ENCODE peak calls at places on chromosome 20, in eight cellular contexts. Y is fibroblast of lung; A is mammary epithelial cell; U is CD8-positive, alpha-beta T cell; H is MM.1S; X is BE2C; B is cardiac muscle cell; Z is breast epithelium. E is an unnamed sample.

GRCh38 chr20:63087872-63088680 is 81.3 kb upstream of the BHLHE23 start:
- DNase-seq in Y (no peak), A (no peak), U (no peak), H (no peak), X (peak), B (no peak), Z (no peak), E (peak)

GRCh38 chr20:39066464-39066863 is 104.3 kb downstream of the DHX35 start:
- DNase-seq in Y (no peak), A (no peak), U (no peak), H (no peak), X (peak), B (no peak), Z (no peak), E (no peak)

GRCh38 chr20:54070187-54070987 is at the start of gene BCAS1:
- DNase-seq in Y (no peak), A (no peak), U (no peak), H (no peak), X (no peak), B (no peak), Z (peak), E (no peak)

GRCh38 chr20:58649288-58650180 is 1.5 kb upstream of the STX16 start:
- DNase-seq in Y (no peak), A (no peak), U (peak), H (no peak), X (no peak), B (no peak), Z (no peak), E (peak)

GRCh38 chr20:4563031-4563430 is 158.7 kb upstream of the PRND start:
- DNase-seq in Y (no peak), A (no peak), U (no peak), H (no peak), X (no peak), B (no peak), Z (no peak), E (no peak)

GRCh38 chr20:51369503-51369902 is 173.0 kb downstream of the NFATC2 start:
- DNase-seq in Y (no peak), A (no peak), U (no peak), H (no peak), X (no peak), B (no peak), Z (no peak), E (no peak)

GRCh38 chr20:1125266-1125665 is 6.9 kb downstream of the PSMF1 start:
- DNase-seq in Y (no peak), A (no peak), U (no peak), H (no peak), X (no peak), B (no peak), Z (no peak), E (no peak)

GRCh38 chr20:63472159-63472811 is at the start of gene KCNQ2:
- DNase-seq in Y (no peak), A (no peak), U (no peak), H (no peak), X (no peak), B (no peak), Z (no peak), E (no peak)

GRCh38 chr20:51028616-51029263 is 5.8 kb upstream of the KCNG1 start:
- DNase-seq in Y (no peak), A (no peak), U (no peak), H (no peak), X (no peak), B (no peak), Z (no peak), E (no peak)

GRCh38 chr20:40317156-40317790 is 371.8 kb downstream of the MAFB start:
- DNase-seq in Y (no peak), A (no peak), U (no peak), H (no peak), X (no peak), B (no peak), Z (peak), E (no peak)

GRCh38 chr20:6828794-6829423 is 61.4 kb downstream of the BMP2 start:
- DNase-seq in Y (peak), A (peak), U (no peak), H (peak), X (peak), B (peak), Z (peak), E (peak)

GRCh38 chr20:57498425-57499400 is 26.2 kb downstream of the CTCFL start:
- DNase-seq in Y (no peak), A (no peak), U (peak), H (peak), X (peak), B (peak), Z (no peak), E (no peak)

GRCh38 chr20:61635721-61636455 is 383.8 kb downstream of the CDH4 start:
- DNase-seq in Y (no peak), A (no peak), U (no peak), H (no peak), X (no peak), B (no peak), Z (no peak), E (no peak)

GRCh38 chr20:21262812-21263211 is 40.3 kb upstream of the XRN2 start:
- DNase-seq in Y (no peak), A (no peak), U (no peak), H (no peak), X (no peak), B (no peak), Z (no peak), E (no peak)

GRCh38 chr20:51403465-51404220 is 138.9 kb downstream of the NFATC2 start:
- DNase-seq in Y (no peak), A (no peak), U (no peak), H (no peak), X (no peak), B (no peak), Z (no peak), E (no peak)

GRCh38 chr20:43322851-43323250 is 133.1 kb upstream of the PTPRT start:
- DNase-seq in Y (no peak), A (no peak), U (no peak), H (no peak), X (peak), B (peak), Z (no peak), E (no peak)

GRCh38 chr20:12217382-12217781 is 299.7 kb downstream of the BTBD3 start:
- DNase-seq in Y (no peak), A (no peak), U (no peak), H (no peak), X (no peak), B (peak), Z (no peak), E (no peak)

GRCh38 chr20:47868744-47869143 is 83.5 kb upstream of the SULF2 start:
- DNase-seq in Y (no peak), A (no peak), U (no peak), H (no peak), X (no peak), B (no peak), Z (no peak), E (no peak)

GRCh38 chr20:25286917-25287316 is 39.0 kb downstream of the PYGB start:
- DNase-seq in Y (no peak), A (no peak), U (no peak), H (no peak), X (peak), B (no peak), Z (no peak), E (peak)

GRCh38 chr20:45539382-45539781 is at the start of gene WFDC6:
- DNase-seq in Y (no peak), A (no peak), U (no peak), H (no peak), X (no peak), B (no peak), Z (no peak), E (no peak)

DNA sequence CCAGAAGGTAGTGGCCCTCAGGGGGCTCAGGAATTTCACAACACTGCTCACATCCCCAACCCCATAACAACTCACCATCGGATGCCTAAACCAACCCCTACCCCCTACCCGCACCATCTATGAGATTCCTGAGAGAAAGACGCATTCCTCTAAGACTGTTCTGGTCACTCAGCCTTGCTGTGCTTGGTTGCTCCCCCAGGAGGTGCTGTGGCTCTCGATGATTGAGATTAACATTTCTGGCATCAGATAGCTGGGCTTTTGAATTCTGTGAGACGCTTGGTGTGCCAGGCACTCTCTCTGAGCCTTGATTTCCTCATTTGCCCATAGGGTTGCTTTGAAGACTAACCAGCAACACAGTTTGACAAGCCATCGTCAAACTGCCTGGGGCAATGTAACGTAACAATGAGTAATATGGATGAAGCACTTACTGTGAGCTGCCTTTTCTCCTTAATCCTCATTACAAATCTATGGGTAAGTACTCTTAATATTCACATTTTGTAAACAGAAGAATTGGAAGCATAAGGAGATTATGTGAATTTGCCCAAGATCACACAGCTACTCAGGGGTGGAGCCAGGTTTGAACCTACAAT is 978 bp downstream of the WFDC6 start:
- DNase-seq in Y (no peak), A (peak), U (no peak), H (no peak), X (no peak), B (no peak), Z (no peak), E (no peak)
- TF ChIP-seq CTCF in Y (no peak), A (peak), U (no peak), H (no peak), X (peak), B (no peak), Z (no peak), E (no peak)

GRCh38 chr20:32206383-32207210 is 946 bp downstream of the PLAGL2 start:
- DNase-seq in Y (no peak), A (no peak), U (no peak), H (no peak), X (no peak), B (no peak), Z (no peak), E (no peak)

GRCh38 chr20:32208499-32209154 is 947 bp downstream of the POFUT1 start:
- DNase-seq in Y (no peak), A (no peak), U (no peak), H (no peak), X (no peak), B (peak), Z (no peak), E (no peak)

GRCh38 chr20:32205502-32206382 is 1.8 kb downstream of the PLAGL2 start:
- DNase-seq in Y (no peak), A (peak), U (no peak), H (no peak), X (no peak), B (peak), Z (no peak), E (no peak)

GRCh38 chr20:32207211-32207625 is 325 bp downstream of the PLAGL2 start:
- DNase-seq in Y (no peak), A (no peak), U (no peak), H (no peak), X (no peak), B (no peak), Z (no peak), E (no peak)

DNA sequence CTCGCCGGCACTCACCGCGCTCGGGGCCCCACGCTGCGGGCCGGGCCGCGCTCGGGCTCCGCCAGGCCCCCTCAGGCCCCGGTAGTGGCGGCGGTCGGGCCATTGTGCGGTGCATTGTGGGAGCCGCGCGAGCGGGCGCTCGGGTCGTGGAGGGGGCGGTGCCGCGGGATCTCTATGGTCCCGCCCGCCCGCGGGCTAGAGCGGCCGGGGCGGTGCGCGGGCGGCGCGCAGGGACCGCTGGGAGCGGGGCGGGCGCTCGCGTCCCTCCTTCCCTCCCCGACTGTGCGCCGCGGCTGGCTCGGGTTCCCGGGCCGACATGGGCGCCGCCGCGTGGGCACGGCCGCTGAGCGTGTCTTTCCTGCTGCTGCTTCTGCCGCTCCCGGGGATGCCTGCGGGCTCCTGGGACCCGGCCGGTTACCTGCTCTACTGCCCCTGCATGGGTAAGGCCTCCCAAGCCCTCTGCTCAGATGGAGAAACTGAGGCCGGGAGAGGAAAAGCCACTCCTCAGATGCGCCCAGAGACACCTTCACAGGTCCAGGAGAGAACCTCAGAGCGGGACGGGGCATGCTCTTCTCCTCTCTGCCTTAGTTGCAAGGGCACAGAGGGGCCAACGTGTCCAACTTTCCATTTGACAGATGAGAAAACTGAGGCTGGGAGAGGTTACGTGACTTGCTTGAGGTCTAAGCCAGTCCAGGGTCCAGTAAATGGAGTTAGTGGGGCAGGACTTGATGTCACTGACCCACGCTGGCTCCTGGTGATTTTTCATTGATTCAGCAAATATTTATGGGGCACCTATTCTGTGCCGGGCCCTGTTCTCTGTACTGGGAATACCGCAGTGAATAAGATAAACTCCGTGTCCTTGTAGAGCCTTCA is at the start of the genes PLAGL2 and POFUT1:
- DNase-seq in Y (peak), A (peak), U (peak), H (peak), X (peak), B (peak), Z (peak), E (peak)
- TF ChIP-seq CTCF in Y (peak), A (no peak), U (no peak), H (peak), X (no peak), B (peak), Z (no peak), E (no peak)

DNA sequence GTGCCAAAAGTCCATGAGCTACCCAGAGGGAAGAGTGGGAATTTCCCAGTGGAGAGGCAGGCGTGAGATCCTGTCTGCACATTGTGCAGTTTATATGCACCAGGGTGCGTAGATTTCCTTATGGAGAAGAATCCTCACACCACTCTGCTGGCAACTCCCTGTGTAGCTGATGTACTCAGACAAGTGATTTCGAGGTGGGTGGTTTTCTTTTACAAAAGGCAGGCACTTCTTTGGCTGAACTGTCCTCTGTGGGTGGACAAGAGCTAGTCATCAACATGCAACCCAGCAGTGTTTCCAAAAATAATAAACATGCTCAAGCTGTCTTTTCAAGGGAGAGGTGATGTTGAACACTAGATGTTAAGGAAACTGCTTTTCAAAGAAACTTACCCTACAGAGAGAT is 121.7 kb upstream of the NXT1 start:
- DNase-seq in Y (peak), A (peak), U (no peak), H (no peak), X (no peak), B (peak), Z (no peak), E (no peak)
- TF ChIP-seq CTCF in Y (no peak), A (no peak), U (no peak), H (no peak), X (no peak), B (no peak), Z (no peak), E (no peak)

DNA sequence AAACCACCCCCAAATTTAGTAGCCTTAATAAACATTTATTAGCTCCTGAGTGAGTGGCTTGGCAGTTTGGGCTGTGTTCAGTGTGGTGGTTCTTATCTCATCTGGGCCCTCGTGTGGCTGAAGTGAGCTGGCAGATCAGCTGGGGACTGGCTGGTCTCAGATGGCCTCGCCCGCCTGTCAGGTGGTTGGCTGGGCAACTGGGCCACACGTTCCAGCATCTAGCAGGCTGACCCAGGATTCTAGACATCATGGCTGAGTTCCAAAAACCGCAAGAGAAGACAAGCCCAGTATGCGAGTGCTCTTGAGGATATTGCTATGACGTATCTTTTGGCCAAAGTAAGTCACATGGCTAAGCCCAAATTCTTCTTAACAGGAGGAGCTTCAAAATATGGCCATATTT is 28.9 kb downstream of the EIF2S2 start:
- DNase-seq in Y (peak), A (peak), U (no peak), H (no peak), X (peak), B (peak), Z (peak), E (no peak)
- TF ChIP-seq CTCF in Y (no peak), A (peak), U (no peak), H (no peak), X (peak), B (peak), Z (no peak), E (no peak)

DNA sequence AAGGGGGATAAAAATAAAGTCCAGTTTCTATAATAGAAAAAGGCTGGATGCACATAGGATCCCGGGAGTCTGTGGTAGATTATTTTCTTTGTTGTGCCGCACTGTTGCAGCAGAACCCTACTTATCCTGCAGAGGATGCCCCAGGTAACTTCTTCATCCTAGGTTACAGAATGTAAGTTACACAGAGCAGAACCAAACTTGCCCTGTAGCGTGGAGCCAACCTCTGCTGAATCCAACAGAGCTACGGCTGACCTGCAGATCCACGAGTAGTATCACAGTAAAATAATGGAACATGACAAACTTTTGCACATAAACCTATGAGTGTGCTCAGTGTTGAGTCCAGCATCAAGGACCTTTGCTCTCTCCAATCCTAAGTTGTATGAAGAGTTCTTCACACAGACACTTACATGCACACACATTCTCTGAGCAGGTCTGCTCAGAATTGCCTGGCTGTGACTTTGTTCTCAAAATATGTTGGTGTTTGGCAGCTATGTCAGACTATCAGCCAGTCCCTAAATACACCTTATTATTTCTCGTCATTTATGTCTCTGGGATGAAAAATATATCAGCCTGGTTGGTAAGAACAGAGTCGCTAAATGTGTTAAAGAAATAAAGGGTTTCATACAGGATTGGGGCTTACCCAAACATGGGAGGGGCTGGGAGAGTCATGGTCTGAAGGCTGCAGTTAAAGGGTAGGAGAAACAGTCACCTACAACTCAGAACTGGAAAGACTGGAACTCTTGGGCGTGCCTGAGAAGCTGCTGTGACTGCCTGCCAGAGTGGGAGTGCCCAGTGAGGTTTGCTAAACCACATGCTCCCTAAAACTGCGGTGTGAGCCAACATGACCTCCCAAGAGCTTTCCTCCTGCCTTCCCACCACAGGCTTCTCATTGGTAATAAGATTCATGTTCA is 165.1 kb upstream of the SLC24A3 start:
- DNase-seq in Y (no peak), A (peak), U (no peak), H (no peak), X (no peak), B (no peak), Z (peak), E (no peak)
- TF ChIP-seq CTCF in Y (no peak), A (no peak), U (no peak), H (no peak), X (no peak), B (no peak), Z (no peak), E (no peak)